ENCODE peak calls at places on chromosome 7, in seven cellular contexts. One of them, this sample, is unnamed.

GRCh38 chr7:5422324-5423271 is 1.0 kb downstream of the TNRC18 start:
- DNase-seq in anterior cingulate cortex: no peak
- DNase-seq in ureter: no peak
- DNase-seq in SHP77: no peak
- DNase-seq in 8988T: peak; percentile 53
- DNase-seq in NCI-H2081: no peak
- DNase-seq in heart left ventricle: no peak
- DNase-seq in this sample: peak; percentile 25

GRCh38 chr7:100865971-100866720 is 1.0 kb upstream of the TRIP6 start:
- DNase-seq in anterior cingulate cortex: peak; percentile 33
- DNase-seq in ureter: peak; percentile 92
- DNase-seq in SHP77: no peak
- DNase-seq in 8988T: no peak
- DNase-seq in NCI-H2081: peak; percentile 36
- DNase-seq in heart left ventricle: peak; percentile 87
- DNase-seq in this sample: peak; percentile 84

GRCh38 chr7:1746491-1746975 is 76.5 kb downstream of the ELFN1 start:
- DNase-seq in anterior cingulate cortex: no peak
- DNase-seq in ureter: no peak
- DNase-seq in SHP77: no peak
- DNase-seq in 8988T: no peak
- DNase-seq in NCI-H2081: no peak
- DNase-seq in heart left ventricle: no peak
- DNase-seq in this sample: no peak

GRCh38 chr7:7970113-7970619 is 1.6 kb downstream of the GLCCI1 start:
- DNase-seq in anterior cingulate cortex: no peak
- DNase-seq in ureter: no peak
- DNase-seq in SHP77: no peak
- DNase-seq in 8988T: no peak
- DNase-seq in NCI-H2081: peak; percentile 34
- DNase-seq in heart left ventricle: no peak
- DNase-seq in this sample: peak; percentile 56

GRCh38 chr7:2209146-2209960 is 23.4 kb downstream of the MAD1L1 start:
- DNase-seq in anterior cingulate cortex: peak; percentile 37
- DNase-seq in ureter: peak; percentile 73
- DNase-seq in SHP77: peak; percentile 80
- DNase-seq in 8988T: peak; percentile 67
- DNase-seq in NCI-H2081: peak; percentile 29
- DNase-seq in heart left ventricle: peak; percentile 82
- DNase-seq in this sample: peak; percentile 68

GRCh38 chr7:98840604-98841508 is 29.0 kb downstream of the TMEM130 start:
- DNase-seq in anterior cingulate cortex: no peak
- DNase-seq in ureter: no peak
- DNase-seq in SHP77: no peak
- DNase-seq in 8988T: no peak
- DNase-seq in NCI-H2081: no peak
- DNase-seq in heart left ventricle: no peak
- DNase-seq in this sample: no peak

GRCh38 chr7:27840314-27840713 is 100.4 kb downstream of the TAX1BP1 start:
- DNase-seq in anterior cingulate cortex: no peak
- DNase-seq in ureter: no peak
- DNase-seq in SHP77: no peak
- DNase-seq in 8988T: no peak
- DNase-seq in NCI-H2081: no peak
- DNase-seq in heart left ventricle: no peak
- DNase-seq in this sample: no peak

GRCh38 chr7:44638611-44639557 is 32.5 kb downstream of the OGDH start:
- DNase-seq in anterior cingulate cortex: no peak
- DNase-seq in ureter: peak; percentile 82
- DNase-seq in SHP77: peak; percentile 21
- DNase-seq in 8988T: peak; percentile 50
- DNase-seq in NCI-H2081: peak; percentile 22
- DNase-seq in heart left ventricle: peak; percentile 80
- DNase-seq in this sample: no peak

GRCh38 chr7:101717986-101718746 is 89.1 kb upstream of the MYL10 start:
- DNase-seq in anterior cingulate cortex: no peak
- DNase-seq in ureter: peak; percentile 50
- DNase-seq in SHP77: no peak
- DNase-seq in 8988T: no peak
- DNase-seq in NCI-H2081: no peak
- DNase-seq in heart left ventricle: no peak
- DNase-seq in this sample: no peak

GRCh38 chr7:155230169-155230593 is 67.5 kb upstream of the INSIG1 start:
- DNase-seq in anterior cingulate cortex: no peak
- DNase-seq in ureter: no peak
- DNase-seq in SHP77: no peak
- DNase-seq in 8988T: peak; percentile 81
- DNase-seq in NCI-H2081: no peak
- DNase-seq in heart left ventricle: no peak
- DNase-seq in this sample: peak; percentile 91

GRCh38 chr7:27910341-27910740 is 170.4 kb downstream of the TAX1BP1 start:
- DNase-seq in anterior cingulate cortex: no peak
- DNase-seq in ureter: no peak
- DNase-seq in SHP77: no peak
- DNase-seq in 8988T: no peak
- DNase-seq in NCI-H2081: no peak
- DNase-seq in heart left ventricle: no peak
- DNase-seq in this sample: no peak

GRCh38 chr7:142612264-142612881 is 136.9 kb upstream of the PRSS1 start:
- DNase-seq in anterior cingulate cortex: no peak
- DNase-seq in ureter: no peak
- DNase-seq in SHP77: no peak
- DNase-seq in 8988T: no peak
- DNase-seq in NCI-H2081: peak; percentile 15
- DNase-seq in heart left ventricle: no peak
- DNase-seq in this sample: no peak

GRCh38 chr7:99428972-99429566 is 9.5 kb downstream of the PTCD1 start:
- DNase-seq in anterior cingulate cortex: no peak
- DNase-seq in ureter: no peak
- DNase-seq in SHP77: no peak
- DNase-seq in 8988T: no peak
- DNase-seq in NCI-H2081: peak; percentile 22
- DNase-seq in heart left ventricle: peak; percentile 12
- DNase-seq in this sample: no peak

GRCh38 chr7:11328309-11328708 is 354.6 kb downstream of the PHF14 start:
- DNase-seq in anterior cingulate cortex: no peak
- DNase-seq in ureter: no peak
- DNase-seq in SHP77: no peak
- DNase-seq in 8988T: no peak
- DNase-seq in NCI-H2081: no peak
- DNase-seq in heart left ventricle: no peak
- DNase-seq in this sample: no peak

GRCh38 chr7:153886506-153887391 is 165.4 kb upstream of the DPP6 start:
- DNase-seq in anterior cingulate cortex: no peak
- DNase-seq in ureter: no peak
- DNase-seq in SHP77: no peak
- DNase-seq in 8988T: no peak
- DNase-seq in NCI-H2081: peak; percentile 84
- DNase-seq in heart left ventricle: no peak
- DNase-seq in this sample: peak; percentile 29

GRCh38 chr7:155951554-155952158 is 139.4 kb upstream of the SHH start:
- DNase-seq in anterior cingulate cortex: no peak
- DNase-seq in ureter: peak; percentile 87
- DNase-seq in SHP77: no peak
- DNase-seq in 8988T: peak; percentile 74
- DNase-seq in NCI-H2081: no peak
- DNase-seq in heart left ventricle: no peak
- DNase-seq in this sample: no peak

GRCh38 chr7:151115121-151115835 is 29.0 kb downstream of the AGAP3 start:
- DNase-seq in anterior cingulate cortex: no peak
- DNase-seq in ureter: no peak
- DNase-seq in SHP77: no peak
- DNase-seq in 8988T: no peak
- DNase-seq in NCI-H2081: no peak
- DNase-seq in heart left ventricle: peak; percentile 65
- DNase-seq in this sample: no peak

GRCh38 chr7:44162179-44162578 is 21.0 kb upstream of the MYL7 start:
- DNase-seq in anterior cingulate cortex: no peak
- DNase-seq in ureter: no peak
- DNase-seq in SHP77: no peak
- DNase-seq in 8988T: no peak
- DNase-seq in NCI-H2081: no peak
- DNase-seq in heart left ventricle: no peak
- DNase-seq in this sample: no peak